ENCODE peak calls at places on chromosomes 16 and 17, in eight cellular contexts. One of them, this sample, is unnamed.

GRCh38 chr16:81681311-81681710 is 97.8 kb upstream of the PLCG2 start:
- DNase-seq in transverse colon: no peak
- DNase-seq in body of pancreas: no peak
- DNase-seq in HCT116: no peak
- DNase-seq in AG09309: no peak
- DNase-seq in progenitor cell of endocrine pancreas: no peak
- DNase-seq in GM06990: no peak
- DNase-seq in fibroblast of pulmonary artery: no peak
- DNase-seq in this sample: no peak

GRCh38 chr17:72717676-72718075 is 374.8 kb downstream of the SLC39A11 start:
- DNase-seq in transverse colon: no peak
- DNase-seq in body of pancreas: no peak
- DNase-seq in HCT116: peak
- DNase-seq in AG09309: no peak
- DNase-seq in progenitor cell of endocrine pancreas: no peak
- DNase-seq in GM06990: no peak
- DNase-seq in fibroblast of pulmonary artery: no peak
- DNase-seq in this sample: no peak

GRCh38 chr16:73095885-73096341 is 48.0 kb upstream of the ZFHX3 start:
- DNase-seq in transverse colon: no peak
- DNase-seq in body of pancreas: no peak
- DNase-seq in HCT116: no peak
- DNase-seq in AG09309: no peak
- DNase-seq in progenitor cell of endocrine pancreas: no peak
- DNase-seq in GM06990: no peak
- DNase-seq in fibroblast of pulmonary artery: peak
- DNase-seq in this sample: no peak

GRCh38 chr16:88494335-88495154 is 41.5 kb downstream of the ZFPM1 start:
- DNase-seq in transverse colon: no peak
- DNase-seq in body of pancreas: no peak
- DNase-seq in HCT116: no peak
- DNase-seq in AG09309: no peak
- DNase-seq in progenitor cell of endocrine pancreas: no peak
- DNase-seq in GM06990: no peak
- DNase-seq in fibroblast of pulmonary artery: no peak
- DNase-seq in this sample: no peak

GRCh38 chr16:85327731-85328664 is 215.7 kb upstream of the CIBAR2 start:
- DNase-seq in transverse colon: no peak
- DNase-seq in body of pancreas: no peak
- DNase-seq in HCT116: peak
- DNase-seq in AG09309: no peak
- DNase-seq in progenitor cell of endocrine pancreas: no peak
- DNase-seq in GM06990: no peak
- DNase-seq in fibroblast of pulmonary artery: peak
- DNase-seq in this sample: no peak

GRCh38 chr16:1997591-1998359 is 8.0 kb downstream of the SYNGR3 start:
- DNase-seq in transverse colon: no peak
- DNase-seq in body of pancreas: no peak
- DNase-seq in HCT116: no peak
- DNase-seq in AG09309: peak
- DNase-seq in progenitor cell of endocrine pancreas: no peak
- DNase-seq in GM06990: no peak
- DNase-seq in fibroblast of pulmonary artery: no peak
- DNase-seq in this sample: peak

GRCh38 chr17:47072881-47073280 is 93.8 kb upstream of the RPRML start:
- DNase-seq in transverse colon: no peak
- DNase-seq in body of pancreas: peak
- DNase-seq in HCT116: no peak
- DNase-seq in AG09309: no peak
- DNase-seq in progenitor cell of endocrine pancreas: no peak
- DNase-seq in GM06990: no peak
- DNase-seq in fibroblast of pulmonary artery: no peak
- DNase-seq in this sample: no peak

GRCh38 chr16:11181889-11182279 is 74.1 kb downstream of the SOCS1 start:
- DNase-seq in transverse colon: peak
- DNase-seq in body of pancreas: peak
- DNase-seq in HCT116: no peak
- DNase-seq in AG09309: no peak
- DNase-seq in progenitor cell of endocrine pancreas: no peak
- DNase-seq in GM06990: no peak
- DNase-seq in fibroblast of pulmonary artery: no peak
- DNase-seq in this sample: no peak

GRCh38 chr16:22948603-22949368 is 134.8 kb downstream of the HS3ST2 start:
- DNase-seq in transverse colon: peak
- DNase-seq in body of pancreas: peak
- DNase-seq in HCT116: peak
- DNase-seq in AG09309: no peak
- DNase-seq in progenitor cell of endocrine pancreas: peak
- DNase-seq in GM06990: no peak
- DNase-seq in fibroblast of pulmonary artery: peak
- DNase-seq in this sample: peak

GRCh38 chr17:64572682-64573154 is 65.9 kb downstream of the CEP95 start:
- DNase-seq in transverse colon: no peak
- DNase-seq in body of pancreas: no peak
- DNase-seq in HCT116: no peak
- DNase-seq in AG09309: peak
- DNase-seq in progenitor cell of endocrine pancreas: no peak
- DNase-seq in GM06990: no peak
- DNase-seq in fibroblast of pulmonary artery: peak
- DNase-seq in this sample: no peak

GRCh38 chr16:78249832-78250231 is 150.4 kb downstream of the WWOX start:
- DNase-seq in transverse colon: no peak
- DNase-seq in body of pancreas: peak
- DNase-seq in HCT116: no peak
- DNase-seq in AG09309: no peak
- DNase-seq in progenitor cell of endocrine pancreas: no peak
- DNase-seq in GM06990: no peak
- DNase-seq in fibroblast of pulmonary artery: no peak
- DNase-seq in this sample: no peak

GRCh38 chr16:78244131-78244899 is 144.9 kb downstream of the WWOX start:
- DNase-seq in transverse colon: no peak
- DNase-seq in body of pancreas: no peak
- DNase-seq in HCT116: no peak
- DNase-seq in AG09309: no peak
- DNase-seq in progenitor cell of endocrine pancreas: no peak
- DNase-seq in GM06990: no peak
- DNase-seq in fibroblast of pulmonary artery: no peak
- DNase-seq in this sample: no peak

GRCh38 chr16:78252757-78253156 is 153.3 kb downstream of the WWOX start:
- DNase-seq in transverse colon: no peak
- DNase-seq in body of pancreas: no peak
- DNase-seq in HCT116: no peak
- DNase-seq in AG09309: no peak
- DNase-seq in progenitor cell of endocrine pancreas: no peak
- DNase-seq in GM06990: no peak
- DNase-seq in fibroblast of pulmonary artery: no peak
- DNase-seq in this sample: no peak

GRCh38 chr16:78251115-78251514 is 151.7 kb downstream of the WWOX start:
- DNase-seq in transverse colon: no peak
- DNase-seq in body of pancreas: no peak
- DNase-seq in HCT116: no peak
- DNase-seq in AG09309: no peak
- DNase-seq in progenitor cell of endocrine pancreas: no peak
- DNase-seq in GM06990: no peak
- DNase-seq in fibroblast of pulmonary artery: no peak
- DNase-seq in this sample: no peak

GRCh38 chr16:78249056-78249455 is 149.6 kb downstream of the WWOX start:
- DNase-seq in transverse colon: peak
- DNase-seq in body of pancreas: peak
- DNase-seq in HCT116: no peak
- DNase-seq in AG09309: no peak
- DNase-seq in progenitor cell of endocrine pancreas: no peak
- DNase-seq in GM06990: no peak
- DNase-seq in fibroblast of pulmonary artery: no peak
- DNase-seq in this sample: no peak
- TF ChIP-seq CTCF in transverse colon: peak
- TF ChIP-seq CTCF in body of pancreas: peak
- TF ChIP-seq CTCF in HCT116: no peak
- TF ChIP-seq CTCF in AG09309: no peak
- TF ChIP-seq CTCF in progenitor cell of endocrine pancreas: peak
- TF ChIP-seq CTCF in GM06990: no peak
- TF ChIP-seq CTCF in fibroblast of pulmonary artery: no peak
- TF ChIP-seq CTCF in this sample: no peak

GRCh38 chr16:74304164-74304834 is 7.7 kb downstream of the PSMD7 start:
- DNase-seq in transverse colon: no peak
- DNase-seq in body of pancreas: no peak
- DNase-seq in HCT116: no peak
- DNase-seq in AG09309: no peak
- DNase-seq in progenitor cell of endocrine pancreas: no peak
- DNase-seq in GM06990: no peak
- DNase-seq in fibroblast of pulmonary artery: peak
- DNase-seq in this sample: no peak
- TF ChIP-seq CTCF in transverse colon: peak
- TF ChIP-seq CTCF in body of pancreas: no peak
- TF ChIP-seq CTCF in HCT116: no peak
- TF ChIP-seq CTCF in AG09309: peak
- TF ChIP-seq CTCF in progenitor cell of endocrine pancreas: peak
- TF ChIP-seq CTCF in GM06990: peak
- TF ChIP-seq CTCF in fibroblast of pulmonary artery: peak
- TF ChIP-seq CTCF in this sample: peak

GRCh38 chr16:51937771-51938170 is 609.2 kb downstream of the TOX3 start:
- DNase-seq in transverse colon: no peak
- DNase-seq in body of pancreas: no peak
- DNase-seq in HCT116: no peak
- DNase-seq in AG09309: no peak
- DNase-seq in progenitor cell of endocrine pancreas: no peak
- DNase-seq in GM06990: no peak
- DNase-seq in fibroblast of pulmonary artery: no peak
- DNase-seq in this sample: no peak

GRCh38 chr16:51938861-51939260 is 608.1 kb downstream of the TOX3 start:
- DNase-seq in transverse colon: no peak
- DNase-seq in body of pancreas: no peak
- DNase-seq in HCT116: no peak
- DNase-seq in AG09309: no peak
- DNase-seq in progenitor cell of endocrine pancreas: no peak
- DNase-seq in GM06990: no peak
- DNase-seq in fibroblast of pulmonary artery: no peak
- DNase-seq in this sample: no peak

GRCh38 chr16:51940183-51940582 is 606.8 kb downstream of the TOX3 start:
- DNase-seq in transverse colon: no peak
- DNase-seq in body of pancreas: no peak
- DNase-seq in HCT116: no peak
- DNase-seq in AG09309: no peak
- DNase-seq in progenitor cell of endocrine pancreas: no peak
- DNase-seq in GM06990: no peak
- DNase-seq in fibroblast of pulmonary artery: no peak
- DNase-seq in this sample: no peak

GRCh38 chr16:51939371-51940005 is 607.5 kb downstream of the TOX3 start:
- DNase-seq in transverse colon: no peak
- DNase-seq in body of pancreas: no peak
- DNase-seq in HCT116: no peak
- DNase-seq in AG09309: no peak
- DNase-seq in progenitor cell of endocrine pancreas: no peak
- DNase-seq in GM06990: no peak
- DNase-seq in fibroblast of pulmonary artery: no peak
- DNase-seq in this sample: no peak

DNA sequence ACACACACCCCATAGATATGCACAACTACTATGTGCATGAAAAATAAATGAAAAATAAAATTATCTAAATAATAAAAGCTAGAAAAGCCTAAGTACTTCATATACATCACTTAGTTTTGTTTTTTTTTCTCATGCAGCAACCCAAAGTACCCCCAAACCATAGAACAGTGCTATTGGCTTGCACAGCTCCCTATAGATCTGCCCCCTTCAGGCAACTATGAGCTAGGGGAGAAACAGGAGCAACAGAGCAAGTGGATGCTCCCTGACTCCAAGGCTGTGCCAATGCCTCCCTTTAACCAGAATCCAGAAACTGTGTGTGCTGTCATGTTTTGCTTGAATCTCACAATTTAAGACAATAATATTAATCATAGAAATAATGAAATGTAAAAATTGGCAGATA is 605.5 kb downstream of the TOX3 start:
- DNase-seq in transverse colon: no peak
- DNase-seq in body of pancreas: no peak
- DNase-seq in HCT116: no peak
- DNase-seq in AG09309: no peak
- DNase-seq in progenitor cell of endocrine pancreas: no peak
- DNase-seq in GM06990: no peak
- DNase-seq in fibroblast of pulmonary artery: no peak
- DNase-seq in this sample: no peak
- TF ChIP-seq CTCF in transverse colon: no peak
- TF ChIP-seq CTCF in body of pancreas: no peak
- TF ChIP-seq CTCF in HCT116: no peak
- TF ChIP-seq CTCF in AG09309: no peak
- TF ChIP-seq CTCF in progenitor cell of endocrine pancreas: no peak
- TF ChIP-seq CTCF in GM06990: no peak
- TF ChIP-seq CTCF in fibroblast of pulmonary artery: no peak
- TF ChIP-seq CTCF in this sample: no peak

GRCh38 chr16:49281481-49281842 is at the start of gene CBLN1:
- DNase-seq in transverse colon: no peak
- DNase-seq in body of pancreas: no peak
- DNase-seq in HCT116: no peak
- DNase-seq in AG09309: no peak
- DNase-seq in progenitor cell of endocrine pancreas: no peak
- DNase-seq in GM06990: no peak
- DNase-seq in fibroblast of pulmonary artery: no peak
- DNase-seq in this sample: no peak

GRCh38 chr16:49282690-49283375 is 1.2 kb upstream of the CBLN1 start:
- DNase-seq in transverse colon: no peak
- DNase-seq in body of pancreas: peak
- DNase-seq in HCT116: no peak
- DNase-seq in AG09309: no peak
- DNase-seq in progenitor cell of endocrine pancreas: peak
- DNase-seq in GM06990: no peak
- DNase-seq in fibroblast of pulmonary artery: no peak
- DNase-seq in this sample: no peak

GRCh38 chr16:49280861-49281331 is 742 bp downstream of the CBLN1 start:
- DNase-seq in transverse colon: no peak
- DNase-seq in body of pancreas: no peak
- DNase-seq in HCT116: no peak
- DNase-seq in AG09309: no peak
- DNase-seq in progenitor cell of endocrine pancreas: no peak
- DNase-seq in GM06990: no peak
- DNase-seq in fibroblast of pulmonary artery: no peak
- DNase-seq in this sample: no peak

GRCh38 chr16:49283376-49284049 is 1.9 kb upstream of the CBLN1 start:
- DNase-seq in transverse colon: no peak
- DNase-seq in body of pancreas: no peak
- DNase-seq in HCT116: no peak
- DNase-seq in AG09309: no peak
- DNase-seq in progenitor cell of endocrine pancreas: no peak
- DNase-seq in GM06990: no peak
- DNase-seq in fibroblast of pulmonary artery: no peak
- DNase-seq in this sample: no peak

GRCh38 chr16:49281843-49282642 is 405 bp upstream of the CBLN1 start:
- DNase-seq in transverse colon: peak
- DNase-seq in body of pancreas: peak
- DNase-seq in HCT116: no peak
- DNase-seq in AG09309: no peak
- DNase-seq in progenitor cell of endocrine pancreas: peak
- DNase-seq in GM06990: peak
- DNase-seq in fibroblast of pulmonary artery: peak
- DNase-seq in this sample: no peak
- TF ChIP-seq CTCF in transverse colon: peak
- TF ChIP-seq CTCF in body of pancreas: peak
- TF ChIP-seq CTCF in HCT116: no peak
- TF ChIP-seq CTCF in AG09309: no peak
- TF ChIP-seq CTCF in progenitor cell of endocrine pancreas: peak
- TF ChIP-seq CTCF in GM06990: no peak
- TF ChIP-seq CTCF in fibroblast of pulmonary artery: no peak
- TF ChIP-seq CTCF in this sample: no peak

GRCh38 chr17:44840936-44841335 is 6.7 kb upstream of the HIGD1B start:
- DNase-seq in transverse colon: no peak
- DNase-seq in body of pancreas: no peak
- DNase-seq in HCT116: no peak
- DNase-seq in AG09309: no peak
- DNase-seq in progenitor cell of endocrine pancreas: no peak
- DNase-seq in GM06990: no peak
- DNase-seq in fibroblast of pulmonary artery: no peak
- DNase-seq in this sample: no peak
- TF ChIP-seq CTCF in transverse colon: no peak
- TF ChIP-seq CTCF in body of pancreas: no peak
- TF ChIP-seq CTCF in HCT116: no peak
- TF ChIP-seq CTCF in AG09309: no peak
- TF ChIP-seq CTCF in progenitor cell of endocrine pancreas: no peak
- TF ChIP-seq CTCF in GM06990: no peak
- TF ChIP-seq CTCF in fibroblast of pulmonary artery: no peak
- TF ChIP-seq CTCF in this sample: no peak